ENCODE peak calls at places on chromosomes 16 and 17, in four cellular contexts. J is activated naive CD4-positive, alpha-beta T cell treated with Interleukin-2 at 50 U/mL for 16 hours; V is HT1080; A is substantia nigra. F is an unnamed sample.
A peak's percentile ranks its signal among the peaks of the same experiment; 100 is the strongest.

GRCh38 chr17:44108440-44109311 is 14.8 kb downstream of the HDAC5 start:
- DNase-seq in J (no peak), V (peak; percentile 91), A (peak; percentile 36), F (peak; percentile 78)

GRCh38 chr17:77356109-77356689 is 215.4 kb downstream of the SEC14L1 start:
- DNase-seq in J (no peak), V (peak; percentile 63), A (no peak), F (no peak)

GRCh38 chr16:58814348-58814801 is 80.3 kb upstream of the GOT2 start:
- DNase-seq in J (peak; percentile 26), V (peak; percentile 32), A (no peak), F (no peak)

GRCh38 chr17:77184474-77184873 is 43.7 kb downstream of the SEC14L1 start:
- DNase-seq in J (no peak), V (no peak), A (no peak), F (no peak)

GRCh38 chr16:11797166-11797956 is at the start of gene ZC3H7A:
- DNase-seq in J (peak; percentile 94), V (peak; percentile 97), A (peak; percentile 91), F (peak; percentile 89)

GRCh38 chr16:80725566-80726162 is 78.7 kb downstream of the CDYL2 start:
- DNase-seq in J (no peak), V (no peak), A (no peak), F (no peak)

GRCh38 chr16:84055801-84056634 is 13.4 kb upstream of the SLC38A8 start:
- DNase-seq in J (no peak), V (no peak), A (no peak), F (no peak)

GRCh38 chr17:17103160-17103559 is 60.9 kb downstream of the MPRIP start:
- DNase-seq in J (no peak), V (no peak), A (no peak), F (no peak)

GRCh38 chr16:83682126-83682857 is 125.5 kb upstream of the HSBP1 start:
- DNase-seq in J (no peak), V (no peak), A (no peak), F (no peak)

GRCh38 chr17:41544497-41544896 is 16.4 kb upstream of the KRT19 start:
- DNase-seq in J (no peak), V (no peak), A (no peak), F (no peak)

GRCh38 chr16:66278604-66279262 is 87.8 kb upstream of the CDH5 start:
- DNase-seq in J (no peak), V (no peak), A (no peak), F (no peak)

GRCh38 chr17:28499366-28499668 is 6.8 kb upstream of the FOXN1 start:
- DNase-seq in J (no peak), V (no peak), A (no peak), F (no peak)

GRCh38 chr16:2987854-2988253 is 7.6 kb upstream of the PKMYT1 start:
- DNase-seq in J (no peak), V (no peak), A (no peak), F (no peak)

GRCh38 chr17:19418312-19418992 is 7.4 kb downstream of the RNF112 start:
- DNase-seq in J (no peak), V (peak; percentile 67), A (no peak), F (no peak)

GRCh38 chr17:75003070-75003956 is 9.2 kb upstream of the MRPL58 start:
- DNase-seq in J (no peak), V (no peak), A (no peak), F (no peak)

GRCh38 chr16:14436410-14436955 is 193.6 kb downstream of the PARN start:
- DNase-seq in J (no peak), V (no peak), A (no peak), F (no peak)

GRCh38 chr17:82492647-82493516 is 26.6 kb upstream of the FOXK2 start:
- DNase-seq in J (no peak), V (peak; percentile 79), A (no peak), F (no peak)

GRCh38 chr17:5809056-5809455 is 224.7 kb upstream of the NLRP1 start:
- DNase-seq in J (no peak), V (no peak), A (no peak), F (no peak)

GRCh38 chr16:53913082-53913870 is 209.3 kb downstream of the FTO start:
- DNase-seq in J (no peak), V (peak; percentile 76), A (no peak), F (peak; percentile 80)

GRCh38 chr17:69575346-69575761 is 160.9 kb downstream of the MAP2K6 start:
- DNase-seq in J (no peak), V (peak; percentile 86), A (no peak), F (no peak)

GRCh38 chr17:58319181-58320162 is 9.1 kb downstream of the TSPOAP1 start:
- DNase-seq in J (no peak), V (no peak), A (no peak), F (no peak)

GRCh38 chr16:2516391-2517240 is 2.9 kb downstream of the ATP6V0C start:
- DNase-seq in J (no peak), V (peak; percentile 48), A (peak; percentile 39), F (no peak)

GRCh38 chr17:81313776-81314409 is 18.8 kb upstream of the SLC38A10 start:
- DNase-seq in J (no peak), V (no peak), A (no peak), F (no peak)

GRCh38 chr16:5349661-5350060 is 252.1 kb upstream of the EEF2KMT start:
- DNase-seq in J (no peak), V (no peak), A (no peak), F (no peak)

GRCh38 chr17:74780443-74781238 is 4.5 kb upstream of the NAT9 start:
- DNase-seq in J (peak; percentile 19), V (peak; percentile 66), A (peak; percentile 45), F (no peak)

GRCh38 chr16:72552675-72553074 is 380.7 kb upstream of the PMFBP1 start:
- DNase-seq in J (no peak), V (no peak), A (no peak), F (no peak)

GRCh38 chr17:3034578-3034920 is 28.9 kb downstream of the OR1D5 start:
- DNase-seq in J (no peak), V (no peak), A (no peak), F (no peak)

GRCh38 chr17:60510031-60510430 is 16.0 kb downstream of the APPBP2 start:
- DNase-seq in J (no peak), V (no peak), A (no peak), F (no peak)

GRCh38 chr17:205176-205538 is 23.7 kb upstream of the DOC2B start:
- DNase-seq in J (no peak), V (no peak), A (no peak), F (no peak)

GRCh38 chr16:71637398-71637797 is 11.4 kb downstream of the MARVELD3 start:
- DNase-seq in J (no peak), V (no peak), A (no peak), F (peak; percentile 71)

GRCh38 chr17:13030459-13031305 is 12.9 kb upstream of the ELAC2 start:
- DNase-seq in J (peak; percentile 42), V (peak; percentile 47), A (no peak), F (no peak)

GRCh38 chr17:82416771-82417170 is 1.4 kb upstream of the HEXD start:
- DNase-seq in J (no peak), V (no peak), A (no peak), F (no peak)

GRCh38 chr16:22425036-22425801 is 50.8 kb upstream of the CDR2 start:
- DNase-seq in J (no peak), V (no peak), A (no peak), F (no peak)

GRCh38 chr17:33596904-33597303 is 303.8 kb upstream of the ASIC2 start:
- DNase-seq in J (no peak), V (no peak), A (no peak), F (no peak)

GRCh38 chr17:40067710-40068109 is 4.9 kb downstream of the THRA start:
- DNase-seq in J (no peak), V (no peak), A (no peak), F (no peak)

GRCh38 chr17:32931686-32932085 is 3.7 kb downstream of the TMEM98 start:
- DNase-seq in J (no peak), V (peak; percentile 16), A (no peak), F (no peak)

GRCh38 chr16:27690604-27691003 is 140.7 kb downstream of the KATNIP start:
- DNase-seq in J (no peak), V (peak; percentile 20), A (no peak), F (no peak)

GRCh38 chr16:11737678-11738077 is 5.0 kb downstream of the TXNDC11 start:
- DNase-seq in J (no peak), V (no peak), A (no peak), F (no peak)

GRCh38 chr16:49458656-49459445 is 85.2 kb downstream of the C16orf78 start:
- DNase-seq in J (no peak), V (no peak), A (no peak), F (no peak)

F was measured in brain pericyte.